ENCODE peak calls at places on chromosomes 2 and 18, in ten cellular contexts. E is GM23248; T is neural progenitor cell; W is heart right ventricle; A is astrocyte of the spinal cord; B is upper lobe of left lung; D is bronchial epithelial cell; M is CD8-positive, alpha-beta T cell; Z is right cardiac atrium; H is NB4. L is an unnamed sample.

GRCh38 chr2:163528640-163529217 is 207.1 kb downstream of the FIGN start:
- DNase-seq in Z (no peak), H (no peak), B (no peak), A (no peak), M (no peak), D (no peak), E (no peak), T (no peak), W (no peak), L (no peak)

GRCh38 chr2:134075204-134075603 is 178.7 kb upstream of the MGAT5 start:
- DNase-seq in B (no peak), W (no peak), D (no peak), H (no peak), Z (no peak), M (no peak), T (no peak), E (no peak), A (no peak), L (no peak)

GRCh38 chr2:241808051-241808450 is 942 bp upstream of the NEU4 start:
- DNase-seq in D (no peak), Z (no peak), E (no peak), W (no peak), T (no peak), A (no peak), H (no peak), B (no peak), M (no peak), L (no peak)

GRCh38 chr2:162974771-162975170 is 136.2 kb upstream of the KCNH7 start:
- DNase-seq in W (no peak), E (no peak), D (no peak), M (no peak), Z (no peak), H (no peak), A (no peak), B (no peak), T (no peak), L (no peak)

GRCh38 chr18:79681484-79682387 is 2.1 kb downstream of the CTDP1 start:
- DNase-seq in E (peak; percentile 3), Z (no peak), H (peak; percentile 90), A (no peak), M (peak; percentile 69), T (no peak), B (peak; percentile 67), W (no peak), D (no peak), L (no peak)

GRCh38 chr2:150127995-150128394 is 359.5 kb downstream of the RND3 start:
- DNase-seq in E (peak; percentile 83), D (peak; percentile 60), A (peak; percentile 70), H (no peak), Z (no peak), B (no peak), T (no peak), M (no peak), W (no peak), L (peak; percentile 53)

GRCh38 chr2:232609607-232610006 is 23.8 kb upstream of the EFHD1 start:
- DNase-seq in W (no peak), A (no peak), D (no peak), B (no peak), M (no peak), H (no peak), Z (no peak), E (no peak), T (no peak), L (no peak)

GRCh38 chr18:75638597-75639467 is 211.3 kb upstream of the SMIM21 start:
- DNase-seq in W (peak; percentile 38), D (no peak), A (peak; percentile 71), Z (peak; percentile 63), T (peak; percentile 65), H (peak; percentile 28), E (peak; percentile 78), M (no peak), B (no peak), L (no peak)

GRCh38 chr2:186423481-186423880 is 62.6 kb upstream of the ZC3H15 start:
- DNase-seq in B (no peak), W (no peak), D (no peak), T (no peak), Z (no peak), E (no peak), A (no peak), M (no peak), H (no peak), L (no peak)

GRCh38 chr2:186427970-186428369 is 58.1 kb upstream of the ZC3H15 start:
- DNase-seq in Z (no peak), D (peak; percentile 26), B (no peak), M (no peak), E (no peak), T (no peak), A (no peak), W (no peak), H (no peak), L (no peak)

GRCh38 chr2:186429095-186429494 is 57.0 kb upstream of the ZC3H15 start:
- DNase-seq in A (no peak), W (no peak), E (peak; percentile 60), M (no peak), D (peak; percentile 50), H (no peak), Z (no peak), B (no peak), T (no peak), L (peak; percentile 14)

GRCh38 chr2:186424265-186424664 is 61.8 kb upstream of the ZC3H15 start:
- DNase-seq in M (no peak), T (no peak), D (no peak), E (no peak), H (no peak), A (no peak), W (no peak), B (no peak), Z (no peak), L (no peak)

DNA sequence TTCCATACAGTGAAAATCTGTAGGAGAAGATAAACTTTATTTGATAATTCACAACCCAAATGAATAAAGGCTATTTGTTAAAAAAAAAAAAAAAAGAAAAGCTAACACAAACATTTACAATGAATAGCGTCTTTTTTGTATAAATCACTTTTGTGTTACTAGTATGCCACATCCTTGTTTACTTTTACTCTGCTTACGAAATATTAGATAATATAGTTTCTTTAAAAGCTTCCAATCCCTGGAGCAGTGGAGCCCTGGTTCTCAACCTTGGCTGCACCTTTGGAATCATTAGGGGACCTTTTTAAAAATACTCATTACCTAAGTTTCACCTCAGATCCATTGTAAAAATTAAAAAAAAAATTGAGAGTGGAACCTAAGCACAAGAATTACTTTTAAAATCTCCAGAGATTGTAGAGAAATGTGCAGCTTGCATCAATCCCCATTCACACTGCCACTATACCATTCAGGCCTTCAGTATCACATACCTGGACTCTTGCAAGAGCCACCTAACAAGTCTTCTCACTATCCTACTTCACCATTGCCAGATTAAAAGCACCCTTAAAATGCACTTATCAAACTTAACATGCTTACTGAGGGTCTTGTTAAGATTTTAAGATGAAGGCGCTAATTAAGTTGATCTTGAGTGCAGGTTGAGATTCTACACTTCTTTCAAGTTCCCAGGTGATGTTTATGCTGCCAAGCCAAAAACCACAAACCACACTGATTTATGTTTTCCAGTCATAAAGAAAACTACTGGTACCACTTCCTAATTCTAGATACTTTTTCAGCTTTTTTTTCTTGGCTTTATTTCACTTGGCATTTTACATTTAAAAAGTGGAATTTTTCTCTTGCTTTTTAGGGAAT is 59.7 kb upstream of the ZC3H15 start:
- DNase-seq in E (no peak), D (peak; percentile 9), Z (no peak), H (no peak), W (no peak), B (no peak), A (no peak), M (no peak), T (no peak), L (no peak)
- H3K4me3 ChIP-seq in E (no peak overlapping the region), D (no peak overlapping the region), Z (no peak overlapping the region), H (no peak overlapping the region), W (no peak overlapping the region), B (no peak overlapping the region), A (no peak overlapping the region), M (no peak overlapping the region), T (no peak overlapping the region), L (no peak overlapping the region)

GRCh38 chr2:227164745-227165350 is 424 bp downstream of the COL4A3 start:
- DNase-seq in H (no peak), A (no peak), D (no peak), T (peak; percentile 52), B (peak; percentile 64), E (peak; percentile 36), Z (peak; percentile 65), W (no peak), M (no peak), L (peak; percentile 23)
- H3K4me3 ChIP-seq in H (no peak overlapping the region), A (no peak overlapping the region), D (peak overlapping the region; percentile 40), T (peak overlapping the region; percentile 71), B (peak overlapping the region; percentile 47), E (peak overlapping the region; percentile 74), Z (peak overlapping the region; percentile 84), W (peak overlapping the region; percentile 67), M (peak overlapping the region; percentile 15), L (no peak overlapping the region)

GRCh38 chr2:39570130-39570555 is 95.6 kb upstream of the TMEM178A start:
- DNase-seq in D (no peak), B (no peak), T (no peak), M (no peak), E (no peak), W (no peak), Z (no peak), A (no peak), H (no peak), L (no peak)

GRCh38 chr2:39567507-39567906 is 98.2 kb upstream of the TMEM178A start:
- DNase-seq in W (no peak), M (no peak), D (no peak), B (no peak), H (no peak), A (peak; percentile 83), T (no peak), Z (no peak), E (no peak), L (no peak)

GRCh38 chr2:39570614-39571013 is 95.1 kb upstream of the TMEM178A start:
- DNase-seq in W (no peak), Z (no peak), B (no peak), T (no peak), M (no peak), A (no peak), D (no peak), E (no peak), H (no peak), L (no peak)

GRCh38 chr2:39568561-39569006 is 97.1 kb upstream of the TMEM178A start:
- DNase-seq in E (peak; percentile 79), H (no peak), B (no peak), A (peak; percentile 84), M (no peak), T (no peak), Z (no peak), D (peak; percentile 62), W (no peak), L (peak; percentile 61)

DNA sequence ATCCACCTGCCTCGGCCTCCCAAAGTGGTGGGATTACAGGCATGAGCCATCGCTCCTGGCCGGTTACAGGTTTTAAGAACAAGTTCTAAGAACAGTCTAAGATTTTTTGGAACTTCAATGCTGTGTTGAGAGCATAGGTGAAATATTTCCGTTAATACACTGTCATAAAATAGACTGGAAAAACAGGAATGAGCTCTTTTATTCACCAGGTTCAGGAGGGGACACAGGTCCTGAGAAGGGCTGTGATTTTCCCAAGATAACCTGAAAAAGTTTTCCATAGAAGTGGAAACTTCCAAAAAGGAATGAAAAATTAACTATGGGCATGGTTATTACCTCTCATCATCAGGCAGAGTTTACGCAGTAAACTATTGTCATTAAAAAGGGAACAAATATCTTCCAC is 97.6 kb upstream of the TMEM178A start:
- DNase-seq in D (peak; percentile 52), B (no peak), T (no peak), Z (no peak), H (no peak), W (no peak), M (no peak), A (peak; percentile 13), E (no peak), L (peak; percentile 48)
- H3K4me3 ChIP-seq in D (no peak overlapping the region), B (no peak overlapping the region), T (no peak overlapping the region), Z (no peak overlapping the region), H (no peak overlapping the region), W (no peak overlapping the region), M (no peak overlapping the region), A (no peak overlapping the region), E (no peak overlapping the region), L (no peak overlapping the region)

GRCh38 chr2:165795011-165795410 is 964 bp upstream of the GALNT3 start:
- DNase-seq in E (peak; percentile 22), H (no peak), Z (no peak), D (peak; percentile 76), T (no peak), M (no peak), W (no peak), A (peak; percentile 28), B (no peak), L (peak; percentile 66)
- H3K4me3 ChIP-seq in E (peak overlapping the region; percentile 67), H (peak overlapping the region; percentile 54), Z (no peak overlapping the region), D (peak overlapping the region; percentile 98), T (no peak overlapping the region), M (peak overlapping the region; percentile 42), W (peak overlapping the region; percentile 70), A (peak overlapping the region; percentile 56), B (peak overlapping the region; percentile 56), L (peak overlapping the region; percentile 85)